ENCODE peak calls at places on chromosomes 12 and 14, in five cellular contexts. One of them, this sample, is unnamed.

GRCh38 chr12:110228756-110229155 is 52.3 kb upstream of the ATP2A2 start:
- DNase-seq in K562: no peak
- DNase-seq in HCT116: no peak
- DNase-seq in HepG2: no peak
- DNase-seq in GM12878: no peak
- DNase-seq in this sample: no peak

GRCh38 chr14:60276347-60276746 is 27.3 kb downstream of the PPM1A start:
- DNase-seq in K562: no peak
- DNase-seq in HCT116: no peak
- DNase-seq in HepG2: no peak
- DNase-seq in GM12878: no peak
- DNase-seq in this sample: no peak

GRCh38 chr12:227923-228845 is 14.2 kb upstream of the SLC6A12 start:
- DNase-seq in K562: no peak
- DNase-seq in HCT116: no peak
- DNase-seq in HepG2: no peak
- DNase-seq in GM12878: no peak
- DNase-seq in this sample: peak

GRCh38 chr12:123165537-123165936 is 14.6 kb upstream of the PITPNM2 start:
- DNase-seq in K562: no peak
- DNase-seq in HCT116: no peak
- DNase-seq in HepG2: no peak
- DNase-seq in GM12878: no peak
- DNase-seq in this sample: no peak

GRCh38 chr14:87045956-87046355 is 947.0 kb downstream of the GALC start:
- DNase-seq in K562: no peak
- DNase-seq in HCT116: no peak
- DNase-seq in HepG2: no peak
- DNase-seq in GM12878: no peak
- DNase-seq in this sample: no peak

GRCh38 chr12:1933342-1933992 is 15.0 kb upstream of the CACNA2D4 start:
- DNase-seq in K562: no peak
- DNase-seq in HCT116: no peak
- DNase-seq in HepG2: no peak
- DNase-seq in GM12878: no peak
- DNase-seq in this sample: no peak

GRCh38 chr12:3365416-3366385 is 125.3 kb upstream of the PRMT8 start:
- DNase-seq in K562: no peak
- DNase-seq in HCT116: no peak
- DNase-seq in HepG2: no peak
- DNase-seq in GM12878: no peak
- DNase-seq in this sample: no peak

GRCh38 chr12:116378002-116378401 is 100.5 kb upstream of the MED13L start:
- DNase-seq in K562: no peak
- DNase-seq in HCT116: no peak
- DNase-seq in HepG2: no peak
- DNase-seq in GM12878: no peak
- DNase-seq in this sample: no peak

GRCh38 chr14:92759300-92759678 is 10.9 kb upstream of the LGMN start:
- DNase-seq in K562: peak
- DNase-seq in HCT116: no peak
- DNase-seq in HepG2: no peak
- DNase-seq in GM12878: no peak
- DNase-seq in this sample: no peak

GRCh38 chr12:103540319-103540718 is 44.6 kb upstream of the C12orf42 start:
- DNase-seq in K562: no peak
- DNase-seq in HCT116: no peak
- DNase-seq in HepG2: no peak
- DNase-seq in GM12878: no peak
- DNase-seq in this sample: no peak

GRCh38 chr12:103542078-103542477 is 45.0 kb upstream of the STAB2 start:
- DNase-seq in K562: no peak
- DNase-seq in HCT116: no peak
- DNase-seq in HepG2: no peak
- DNase-seq in GM12878: no peak
- DNase-seq in this sample: no peak

DNA sequence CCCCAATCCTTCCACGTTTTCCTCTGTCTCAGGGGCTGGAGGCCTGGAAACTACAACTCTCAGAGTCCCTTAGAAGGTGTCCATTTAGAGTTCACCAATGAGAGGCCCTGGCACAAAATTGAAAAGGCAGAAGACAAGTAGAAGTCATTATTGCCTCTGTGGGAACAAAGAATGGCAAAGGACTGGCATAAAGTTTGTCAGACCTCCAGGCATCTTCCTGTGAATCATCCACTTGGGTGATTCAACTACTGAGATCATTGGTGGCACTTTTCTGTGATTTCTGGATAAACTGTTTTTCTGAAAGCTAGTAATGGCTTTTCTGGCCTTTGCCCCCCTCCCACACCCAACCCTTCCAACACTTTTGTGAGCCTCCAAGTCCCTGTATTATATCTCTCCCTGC is 42.6 kb upstream of the C12orf42 start:
- DNase-seq in K562: no peak
- DNase-seq in HCT116: no peak
- DNase-seq in HepG2: no peak
- DNase-seq in GM12878: no peak
- DNase-seq in this sample: no peak
- TF ChIP-seq MAX in K562: no peak
- TF ChIP-seq MAX in HCT116: no peak
- TF ChIP-seq MAX in HepG2: no peak
- TF ChIP-seq MAX in GM12878: no peak
- TF ChIP-seq MAX in this sample: no peak

GRCh38 chr12:49790741-49791140 is 37.5 kb downstream of the NCKAP5L start:
- DNase-seq in K562: no peak
- DNase-seq in HCT116: no peak
- DNase-seq in HepG2: no peak
- DNase-seq in GM12878: no peak
- DNase-seq in this sample: no peak
- TF ChIP-seq SRF in K562: no peak
- TF ChIP-seq SRF in HCT116: no peak
- TF ChIP-seq SRF in HepG2: no peak
- TF ChIP-seq SRF in GM12878: no peak
- TF ChIP-seq SRF in this sample: no peak

GRCh38 chr14:44914849-44915248 is 46.9 kb downstream of the KLHL28 start:
- DNase-seq in K562: no peak
- DNase-seq in HCT116: no peak
- DNase-seq in HepG2: peak
- DNase-seq in GM12878: no peak
- DNase-seq in this sample: no peak

GRCh38 chr14:44910826-44911225 is 50.9 kb downstream of the KLHL28 start:
- DNase-seq in K562: no peak
- DNase-seq in HCT116: no peak
- DNase-seq in HepG2: no peak
- DNase-seq in GM12878: no peak
- DNase-seq in this sample: no peak

DNA sequence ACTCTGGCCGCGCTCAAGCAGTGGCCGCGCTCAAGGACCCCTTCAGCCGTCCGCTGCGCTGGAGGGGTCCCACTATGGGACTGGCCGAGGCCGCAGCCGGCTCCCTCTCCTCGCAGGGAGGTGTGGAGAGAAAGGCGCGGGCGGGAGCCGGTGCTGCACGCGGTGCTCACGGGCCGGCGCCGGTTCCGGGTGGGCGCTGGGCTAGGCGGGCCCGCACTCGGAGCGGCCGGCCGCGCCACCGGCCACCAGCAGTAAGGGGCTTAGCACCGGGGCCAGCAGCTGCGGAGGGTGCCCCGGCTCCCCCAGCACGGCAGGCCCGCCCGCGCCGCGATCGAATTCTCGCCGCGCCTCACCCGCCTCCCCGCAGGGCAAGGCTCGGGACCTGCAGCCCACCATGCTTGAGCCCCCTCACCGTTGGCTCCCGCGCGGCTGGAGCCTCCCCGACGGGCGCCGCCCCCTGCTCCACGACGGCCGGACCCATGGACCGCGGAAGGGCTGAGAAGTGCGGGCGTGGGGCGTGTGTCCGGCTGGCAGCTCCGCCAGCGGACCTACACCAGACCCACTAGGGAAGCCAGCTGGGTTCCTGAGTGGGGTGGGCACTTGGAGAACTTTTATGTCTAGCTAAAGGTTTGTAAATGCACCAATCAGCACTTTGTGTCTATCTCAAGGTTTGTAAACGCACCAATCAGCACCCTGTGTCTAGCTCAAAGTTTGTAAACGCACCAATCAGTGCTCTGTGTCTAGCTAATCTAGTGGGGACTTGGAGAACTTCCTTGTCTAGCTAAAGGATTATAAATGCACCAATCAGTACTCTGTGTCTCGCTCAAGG is 49.5 kb downstream of the KLHL28 start:
- DNase-seq in K562: no peak
- DNase-seq in HCT116: no peak
- DNase-seq in HepG2: no peak
- DNase-seq in GM12878: no peak
- DNase-seq in this sample: no peak
- TF ChIP-seq EZH2 in K562: no peak
- TF ChIP-seq EZH2 in HCT116: no peak
- TF ChIP-seq EZH2 in HepG2: no peak
- TF ChIP-seq EZH2 in GM12878: no peak
- TF ChIP-seq EZH2 in this sample: no peak

GRCh38 chr12:104957388-104958008 is 592 bp downstream of the SLC41A2 start:
- DNase-seq in K562: no peak
- DNase-seq in HCT116: no peak
- DNase-seq in HepG2: no peak
- DNase-seq in GM12878: no peak
- DNase-seq in this sample: no peak
- TF ChIP-seq MAX in K562: no peak
- TF ChIP-seq MAX in HCT116: no peak
- TF ChIP-seq MAX in HepG2: no peak
- TF ChIP-seq MAX in GM12878: no peak
- TF ChIP-seq MAX in this sample: no peak

DNA sequence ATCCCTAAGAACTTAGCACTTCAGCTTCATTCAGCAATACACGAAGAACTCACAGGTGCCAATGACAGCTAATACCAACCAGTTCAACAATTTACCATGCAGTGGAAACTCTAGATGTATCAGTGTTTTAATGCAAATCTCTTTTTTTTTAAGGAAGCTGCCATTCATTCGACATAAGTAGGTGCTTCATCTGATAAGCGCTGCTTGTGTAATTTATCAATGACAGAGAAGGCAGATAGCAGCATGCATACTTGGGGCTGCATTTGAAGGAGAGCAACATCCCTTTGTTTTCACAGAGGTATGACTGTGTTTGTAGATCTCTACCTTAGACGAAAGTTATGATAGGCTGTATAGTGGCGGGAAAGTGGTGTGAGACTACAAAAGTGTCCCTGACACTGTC is 977.1 kb downstream of the AACS start:
- DNase-seq in K562: no peak
- DNase-seq in HCT116: no peak
- DNase-seq in HepG2: no peak
- DNase-seq in GM12878: no peak
- DNase-seq in this sample: no peak
- TF ChIP-seq SRF in K562: no peak
- TF ChIP-seq SRF in HCT116: no peak
- TF ChIP-seq SRF in HepG2: no peak
- TF ChIP-seq SRF in GM12878: no peak
- TF ChIP-seq SRF in this sample: no peak

This sample was measured in H1.